ENCODE peak calls at places on chromosomes 12 and 14, in six cellular contexts. One of them, this sample, is unnamed.

GRCh38 chr14:33564774-33565630 is 385.9 kb downstream of the EGLN3 start:
- DNase-seq in stimulated activated CD4-positive, alpha-beta T cell treated with anti-CD3 and anti-CD28 coated beads, Interleukin-2, amount 100 ng/mL, for 48 hours: no peak
- DNase-seq in NCI-H510A treated with DMSO at 0.1 percent for 48 hours: no peak
- DNase-seq in adipocyte: no peak
- DNase-seq in GM12891: peak
- DNase-seq in T-helper 9 cell: no peak
- DNase-seq in this sample: no peak

GRCh38 chr12:131720921-131721320 is 10.0 kb downstream of the SFSWAP start:
- DNase-seq in NCI-H510A treated with DMSO at 0.1 percent for 48 hours: no peak
- DNase-seq in GM12891: no peak
- DNase-seq in stimulated activated CD4-positive, alpha-beta T cell treated with anti-CD3 and anti-CD28 coated beads, Interleukin-2, amount 100 ng/mL, for 48 hours: no peak
- DNase-seq in T-helper 9 cell: no peak
- DNase-seq in adipocyte: no peak
- DNase-seq in this sample: no peak

GRCh38 chr14:104132981-104133380 is 5.4 kb upstream of the KIF26A start:
- DNase-seq in adipocyte: no peak
- DNase-seq in NCI-H510A treated with DMSO at 0.1 percent for 48 hours: no peak
- DNase-seq in GM12891: no peak
- DNase-seq in stimulated activated CD4-positive, alpha-beta T cell treated with anti-CD3 and anti-CD28 coated beads, Interleukin-2, amount 100 ng/mL, for 48 hours: no peak
- DNase-seq in T-helper 9 cell: no peak
- DNase-seq in this sample: no peak

GRCh38 chr12:49583361-49584094 is 15.6 kb upstream of the MCRS1 start:
- DNase-seq in NCI-H510A treated with DMSO at 0.1 percent for 48 hours: no peak
- DNase-seq in GM12891: no peak
- DNase-seq in T-helper 9 cell: no peak
- DNase-seq in adipocyte: peak
- DNase-seq in stimulated activated CD4-positive, alpha-beta T cell treated with anti-CD3 and anti-CD28 coated beads, Interleukin-2, amount 100 ng/mL, for 48 hours: no peak
- DNase-seq in this sample: no peak

GRCh38 chr12:42130670-42131402 is 13.8 kb downstream of the GXYLT1 start:
- DNase-seq in NCI-H510A treated with DMSO at 0.1 percent for 48 hours: no peak
- DNase-seq in adipocyte: peak
- DNase-seq in T-helper 9 cell: no peak
- DNase-seq in GM12891: no peak
- DNase-seq in stimulated activated CD4-positive, alpha-beta T cell treated with anti-CD3 and anti-CD28 coated beads, Interleukin-2, amount 100 ng/mL, for 48 hours: no peak
- DNase-seq in this sample: no peak

GRCh38 chr14:30389901-30390394 is 169.0 kb upstream of the G2E3 start:
- DNase-seq in GM12891: no peak
- DNase-seq in stimulated activated CD4-positive, alpha-beta T cell treated with anti-CD3 and anti-CD28 coated beads, Interleukin-2, amount 100 ng/mL, for 48 hours: no peak
- DNase-seq in T-helper 9 cell: no peak
- DNase-seq in NCI-H510A treated with DMSO at 0.1 percent for 48 hours: no peak
- DNase-seq in adipocyte: no peak
- DNase-seq in this sample: no peak

GRCh38 chr12:68529466-68529865 is 81.2 kb upstream of the RAP1B start:
- DNase-seq in stimulated activated CD4-positive, alpha-beta T cell treated with anti-CD3 and anti-CD28 coated beads, Interleukin-2, amount 100 ng/mL, for 48 hours: no peak
- DNase-seq in T-helper 9 cell: no peak
- DNase-seq in GM12891: no peak
- DNase-seq in NCI-H510A treated with DMSO at 0.1 percent for 48 hours: no peak
- DNase-seq in adipocyte: no peak
- DNase-seq in this sample: no peak

GRCh38 chr14:32370720-32371119 is 41.6 kb downstream of the AKAP6 start:
- DNase-seq in adipocyte: peak
- DNase-seq in GM12891: no peak
- DNase-seq in stimulated activated CD4-positive, alpha-beta T cell treated with anti-CD3 and anti-CD28 coated beads, Interleukin-2, amount 100 ng/mL, for 48 hours: no peak
- DNase-seq in NCI-H510A treated with DMSO at 0.1 percent for 48 hours: no peak
- DNase-seq in T-helper 9 cell: no peak
- DNase-seq in this sample: no peak

GRCh38 chr14:53022593-53022992 is 71.7 kb upstream of the FERMT2 start:
- DNase-seq in GM12891: no peak
- DNase-seq in T-helper 9 cell: no peak
- DNase-seq in adipocyte: no peak
- DNase-seq in NCI-H510A treated with DMSO at 0.1 percent for 48 hours: no peak
- DNase-seq in stimulated activated CD4-positive, alpha-beta T cell treated with anti-CD3 and anti-CD28 coated beads, Interleukin-2, amount 100 ng/mL, for 48 hours: no peak
- DNase-seq in this sample: no peak

GRCh38 chr12:24835377-24835776 is 113.5 kb downstream of the BCAT1 start:
- DNase-seq in T-helper 9 cell: no peak
- DNase-seq in GM12891: no peak
- DNase-seq in adipocyte: no peak
- DNase-seq in stimulated activated CD4-positive, alpha-beta T cell treated with anti-CD3 and anti-CD28 coated beads, Interleukin-2, amount 100 ng/mL, for 48 hours: no peak
- DNase-seq in NCI-H510A treated with DMSO at 0.1 percent for 48 hours: no peak
- DNase-seq in this sample: no peak